ENCODE peak calls at places on chromosome 20, in five cellular contexts. One of them, this sample, is unnamed.
A peak's percentile ranks its signal among the peaks of the same experiment; 100 is the strongest.

GRCh38 chr20:36830791-36831691 is 44.9 kb upstream of the TLDC2 start:
- DNase-seq in IMR-90: peak; percentile 23
- DNase-seq in hepatocyte: no peak
- DNase-seq in HCT116: no peak
- DNase-seq in fibroblast of lung: peak; percentile 79
- DNase-seq in this sample: no peak

GRCh38 chr20:13458860-13459451 is 179.8 kb downstream of the TASP1 start:
- DNase-seq in IMR-90: peak; percentile 41
- DNase-seq in HCT116: peak; percentile 13
- DNase-seq in hepatocyte: peak; percentile 24
- DNase-seq in fibroblast of lung: peak; percentile 55
- DNase-seq in this sample: peak; percentile 26

GRCh38 chr20:16434087-16434664 is 139.1 kb downstream of the KIF16B start:
- DNase-seq in hepatocyte: peak; percentile 34
- DNase-seq in fibroblast of lung: peak; percentile 43
- DNase-seq in HCT116: peak; percentile 45
- DNase-seq in IMR-90: peak; percentile 18
- DNase-seq in this sample: peak; percentile 66

GRCh38 chr20:13035399-13036173 is 26.8 kb downstream of the SPTLC3 start:
- DNase-seq in IMR-90: no peak
- DNase-seq in fibroblast of lung: no peak
- DNase-seq in HCT116: no peak
- DNase-seq in hepatocyte: no peak
- DNase-seq in this sample: no peak

GRCh38 chr20:31675828-31676533 is 38.3 kb downstream of the COX4I2 start:
- DNase-seq in hepatocyte: no peak
- DNase-seq in HCT116: no peak
- DNase-seq in fibroblast of lung: no peak
- DNase-seq in IMR-90: peak; percentile 25
- DNase-seq in this sample: peak; percentile 71

GRCh38 chr20:41392871-41393704 is 26.5 kb upstream of the EMILIN3 start:
- DNase-seq in HCT116: no peak
- DNase-seq in hepatocyte: no peak
- DNase-seq in fibroblast of lung: peak; percentile 49
- DNase-seq in IMR-90: no peak
- DNase-seq in this sample: no peak

GRCh38 chr20:59044295-59044694 is 1.7 kb upstream of the PRELID3B start:
- DNase-seq in fibroblast of lung: no peak
- DNase-seq in IMR-90: no peak
- DNase-seq in HCT116: no peak
- DNase-seq in hepatocyte: no peak
- DNase-seq in this sample: peak; percentile 43

GRCh38 chr20:34894723-34895122 is 18.3 kb downstream of the ACSS2 start:
- DNase-seq in fibroblast of lung: no peak
- DNase-seq in IMR-90: no peak
- DNase-seq in HCT116: no peak
- DNase-seq in hepatocyte: no peak
- DNase-seq in this sample: no peak

GRCh38 chr20:53737404-53738038 is 143.9 kb upstream of the ZNF217 start:
- DNase-seq in fibroblast of lung: no peak
- DNase-seq in IMR-90: no peak
- DNase-seq in HCT116: no peak
- DNase-seq in hepatocyte: no peak
- DNase-seq in this sample: no peak

GRCh38 chr20:4961746-4962145 is 39.6 kb downstream of the SLC23A2 start:
- DNase-seq in IMR-90: peak; percentile 97
- DNase-seq in HCT116: no peak
- DNase-seq in fibroblast of lung: peak; percentile 86
- DNase-seq in hepatocyte: peak; percentile 40
- DNase-seq in this sample: no peak

GRCh38 chr20:54126809-54127655 is 46.8 kb downstream of the CYP24A1 start:
- DNase-seq in HCT116: no peak
- DNase-seq in IMR-90: no peak
- DNase-seq in fibroblast of lung: no peak
- DNase-seq in hepatocyte: no peak
- DNase-seq in this sample: no peak

GRCh38 chr20:61937963-61938838 is 127.5 kb downstream of the TAF4 start:
- DNase-seq in HCT116: no peak
- DNase-seq in hepatocyte: no peak
- DNase-seq in fibroblast of lung: no peak
- DNase-seq in IMR-90: no peak
- DNase-seq in this sample: no peak

GRCh38 chr20:21684671-21685070 is 20.8 kb upstream of the PAX1 start:
- DNase-seq in hepatocyte: no peak
- DNase-seq in IMR-90: no peak
- DNase-seq in HCT116: no peak
- DNase-seq in fibroblast of lung: no peak
- DNase-seq in this sample: no peak
- TF ChIP-seq CTCF in hepatocyte: no peak
- TF ChIP-seq CTCF in IMR-90: no peak
- TF ChIP-seq CTCF in HCT116: no peak
- TF ChIP-seq CTCF in fibroblast of lung: no peak
- TF ChIP-seq CTCF in this sample: peak; percentile 36

GRCh38 chr20:63640086-63640485 is 13.1 kb downstream of the STMN3 start:
- DNase-seq in hepatocyte: no peak
- DNase-seq in HCT116: no peak
- DNase-seq in IMR-90: no peak
- DNase-seq in fibroblast of lung: no peak
- DNase-seq in this sample: no peak

GRCh38 chr20:63639093-63639860 is 12.4 kb upstream of the GMEB2 start:
- DNase-seq in fibroblast of lung: no peak
- DNase-seq in hepatocyte: no peak
- DNase-seq in IMR-90: no peak
- DNase-seq in HCT116: no peak
- DNase-seq in this sample: peak; percentile 89

GRCh38 chr20:63636752-63637633 is 10.1 kb upstream of the GMEB2 start:
- DNase-seq in fibroblast of lung: no peak
- DNase-seq in hepatocyte: no peak
- DNase-seq in HCT116: no peak
- DNase-seq in IMR-90: peak; percentile 26
- DNase-seq in this sample: no peak

GRCh38 chr20:63633732-63634131 is 6.8 kb upstream of the GMEB2 start:
- DNase-seq in fibroblast of lung: no peak
- DNase-seq in HCT116: no peak
- DNase-seq in hepatocyte: no peak
- DNase-seq in IMR-90: no peak
- DNase-seq in this sample: no peak

DNA sequence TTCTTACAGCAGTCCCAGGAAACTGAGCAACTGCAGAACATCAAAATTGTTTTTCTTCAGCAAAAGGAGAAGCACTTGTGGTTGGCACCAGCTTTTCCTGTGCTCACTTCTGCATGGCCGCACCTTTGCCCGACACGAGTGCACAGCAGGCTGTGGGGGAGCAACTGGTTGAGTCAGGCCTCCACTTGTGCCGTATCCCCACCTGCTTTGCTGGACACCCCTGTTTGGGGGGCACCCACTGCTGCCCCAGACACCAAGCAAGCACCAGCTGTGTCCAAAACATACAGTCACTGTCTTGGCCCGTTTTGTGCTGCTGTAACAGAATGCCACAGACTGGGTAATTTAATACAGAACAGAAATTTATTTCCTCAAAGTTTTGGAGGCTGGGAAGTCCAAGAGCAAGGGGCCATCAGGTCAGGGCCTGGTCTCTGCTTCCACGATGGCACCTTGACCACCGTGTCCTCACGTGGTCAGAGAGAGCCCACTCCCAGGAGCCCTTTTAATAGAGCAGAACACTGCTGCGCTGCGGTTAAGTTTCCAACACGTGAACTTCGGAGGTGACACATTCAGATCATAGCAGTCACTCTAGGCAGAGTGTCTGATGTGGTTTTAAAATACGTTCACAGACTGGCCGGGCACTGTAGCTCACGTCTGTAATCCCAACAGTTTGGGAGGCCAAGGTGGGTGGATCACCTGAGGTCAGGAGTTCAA is 8.7 kb upstream of the GMEB2 start:
- DNase-seq in IMR-90: no peak
- DNase-seq in HCT116: no peak
- DNase-seq in fibroblast of lung: no peak
- DNase-seq in hepatocyte: no peak
- DNase-seq in this sample: peak; percentile 61
- H3K4me2 ChIP-seq in IMR-90: no peak overlapping the region
- H3K4me2 ChIP-seq in HCT116: no peak overlapping the region
- H3K4me2 ChIP-seq in fibroblast of lung: no peak overlapping the region
- H3K4me2 ChIP-seq in hepatocyte: no peak overlapping the region
- H3K4me2 ChIP-seq in this sample: peak overlapping the region; percentile 52

DNA sequence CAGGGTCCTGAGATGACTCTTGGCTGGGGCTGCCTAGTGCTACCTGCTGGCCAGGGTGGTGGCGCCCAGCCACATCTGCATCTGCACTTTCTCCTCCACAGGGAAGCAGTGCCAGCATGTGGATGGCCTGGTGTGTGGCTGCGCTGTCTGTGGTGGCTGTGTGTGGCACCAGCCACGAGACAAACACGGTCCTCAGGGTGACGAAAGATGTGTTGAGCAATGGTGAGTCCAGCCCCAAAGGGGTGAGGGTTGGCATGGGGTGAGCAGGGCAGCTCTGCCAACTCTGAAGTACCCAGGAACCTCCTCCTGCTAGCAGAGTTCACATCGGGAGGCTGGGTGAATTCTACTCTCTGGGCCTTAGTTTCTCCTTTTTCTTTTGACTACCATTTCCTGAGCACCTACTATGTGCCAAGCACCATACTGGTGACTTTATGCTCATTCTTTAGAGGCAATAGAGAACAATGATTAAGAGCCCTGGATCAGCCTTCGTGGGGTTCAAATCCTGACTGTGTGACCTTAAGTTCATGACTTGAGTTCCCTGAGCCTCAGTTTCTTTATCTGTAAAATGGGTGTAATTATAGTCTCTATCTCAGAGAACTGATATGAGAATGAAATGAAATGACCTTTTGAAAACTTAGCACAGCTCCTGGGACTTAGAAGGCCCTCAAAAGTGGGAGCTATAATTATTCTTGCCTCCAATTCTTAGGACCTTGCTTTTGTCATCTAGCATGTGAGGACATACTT is 2.1 kb downstream of the BPIFB4 start:
- DNase-seq in IMR-90: no peak
- DNase-seq in fibroblast of lung: no peak
- DNase-seq in HCT116: no peak
- DNase-seq in hepatocyte: no peak
- DNase-seq in this sample: no peak
- TF ChIP-seq CTCF in IMR-90: no peak
- TF ChIP-seq CTCF in fibroblast of lung: no peak
- TF ChIP-seq CTCF in HCT116: no peak
- TF ChIP-seq CTCF in hepatocyte: no peak
- TF ChIP-seq CTCF in this sample: no peak

GRCh38 chr20:57449398-57450354 is 58.5 kb downstream of the RBM38 start:
- DNase-seq in fibroblast of lung: no peak
- DNase-seq in IMR-90: no peak
- DNase-seq in hepatocyte: no peak
- DNase-seq in HCT116: no peak
- DNase-seq in this sample: no peak

GRCh38 chr20:57451356-57451755 is 60.2 kb downstream of the RBM38 start:
- DNase-seq in HCT116: no peak
- DNase-seq in hepatocyte: no peak
- DNase-seq in fibroblast of lung: no peak
- DNase-seq in IMR-90: no peak
- DNase-seq in this sample: no peak

GRCh38 chr20:57450931-57451330 is 59.7 kb downstream of the RBM38 start:
- DNase-seq in fibroblast of lung: no peak
- DNase-seq in HCT116: no peak
- DNase-seq in hepatocyte: no peak
- DNase-seq in IMR-90: no peak
- DNase-seq in this sample: peak; percentile 47

GRCh38 chr20:57450419-57450818 is 59.2 kb downstream of the RBM38 start:
- DNase-seq in HCT116: no peak
- DNase-seq in fibroblast of lung: no peak
- DNase-seq in hepatocyte: no peak
- DNase-seq in IMR-90: peak; percentile 13
- DNase-seq in this sample: peak; percentile 92

DNA sequence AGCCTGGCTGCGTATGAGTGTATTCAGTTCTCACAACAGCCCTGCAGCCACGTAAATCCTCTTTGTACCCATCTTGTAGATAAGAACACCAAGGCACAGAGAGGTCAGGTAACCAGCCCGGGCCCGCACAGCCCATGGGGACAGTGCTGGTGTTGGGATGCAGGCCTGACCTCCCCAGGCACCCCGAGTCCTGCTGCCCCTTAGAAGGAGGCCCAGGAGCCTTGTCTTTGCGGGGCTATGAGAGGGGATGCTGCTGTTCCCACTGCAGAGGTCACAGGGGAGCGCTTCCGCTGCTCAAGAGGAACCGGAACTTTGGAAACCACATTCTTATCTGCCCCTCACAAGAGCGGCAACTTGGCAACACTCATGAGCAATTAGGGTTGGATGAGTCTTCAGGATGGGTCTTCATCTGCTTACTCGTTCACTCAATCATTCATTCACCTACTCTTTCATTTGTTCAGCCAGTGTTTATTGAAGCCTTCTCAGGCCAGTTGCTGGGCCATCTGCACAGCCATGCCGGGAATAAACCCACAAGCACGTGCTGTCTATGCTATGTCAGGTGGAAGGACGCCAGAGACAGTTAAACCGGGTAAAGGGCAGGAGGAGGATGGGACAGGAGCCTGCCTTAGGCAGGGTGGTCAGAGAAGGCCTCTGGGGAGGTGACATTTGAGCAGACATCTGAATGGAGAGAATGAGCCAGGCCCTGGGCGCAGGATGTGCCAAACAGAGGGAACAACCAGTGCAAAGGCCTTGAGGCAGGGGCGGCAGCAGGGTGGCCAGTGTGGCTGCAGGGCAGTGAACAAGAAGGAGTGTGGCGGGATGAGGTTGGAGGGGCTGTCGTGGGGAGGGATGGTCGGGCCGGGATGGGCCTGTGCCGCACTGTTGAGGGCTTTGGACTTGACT is 60.8 kb downstream of the RBM38 start:
- DNase-seq in HCT116: no peak
- DNase-seq in fibroblast of lung: no peak
- DNase-seq in hepatocyte: no peak
- DNase-seq in IMR-90: no peak
- DNase-seq in this sample: peak; percentile 75
- H3K4me2 ChIP-seq in HCT116: no peak overlapping the region
- H3K4me2 ChIP-seq in fibroblast of lung: no peak overlapping the region
- H3K4me2 ChIP-seq in hepatocyte: no peak overlapping the region
- H3K4me2 ChIP-seq in IMR-90: no peak overlapping the region
- H3K4me2 ChIP-seq in this sample: peak overlapping the region; percentile 86

DNA sequence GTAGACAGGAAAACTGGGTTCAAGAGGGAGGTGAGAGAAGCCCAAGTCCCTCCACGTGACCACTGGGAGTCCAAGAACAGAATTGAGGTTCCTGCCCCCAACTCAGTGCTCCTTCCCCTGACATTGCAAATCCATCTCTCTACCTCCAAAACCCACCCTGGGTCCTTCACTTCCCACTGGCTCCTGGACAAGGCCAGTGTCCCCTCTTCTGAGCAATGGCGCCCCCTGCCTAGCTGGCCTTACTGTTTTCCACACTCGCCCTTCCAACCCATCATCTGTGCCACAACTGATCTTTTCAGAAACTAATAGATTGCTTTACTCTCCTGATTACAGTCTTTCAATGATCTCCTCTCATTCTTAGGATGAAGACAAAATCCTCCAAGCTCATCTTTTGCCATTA is 200.3 kb downstream of the ANKRD60 start:
- DNase-seq in HCT116: no peak
- DNase-seq in fibroblast of lung: no peak
- DNase-seq in IMR-90: no peak
- DNase-seq in hepatocyte: no peak
- DNase-seq in this sample: no peak
- TF ChIP-seq CTCF in HCT116: peak; percentile 42
- TF ChIP-seq CTCF in fibroblast of lung: no peak
- TF ChIP-seq CTCF in IMR-90: no peak
- TF ChIP-seq CTCF in hepatocyte: peak; percentile 6
- TF ChIP-seq CTCF in this sample: peak; percentile 45